ENCODE peak calls at places on chromosomes 12 and 14, in four cellular contexts. X, Q, J and Y are unnamed samples.

GRCh38 chr14:97878727-97879126 is 1081.5 kb downstream of the VRK1 start:
- DNase-seq in X (no peak), Q (no peak), J (no peak), Y (no peak)

GRCh38 chr14:65132855-65133254 is 30.5 kb upstream of the MAX start:
- DNase-seq in X (peak), Q (no peak), J (no peak), Y (no peak)

GRCh38 chr12:15770581-15770980 is 18.6 kb downstream of the EPS8 start:
- DNase-seq in X (no peak), Q (no peak), J (no peak), Y (no peak)

GRCh38 chr14:48125654-48126053 is 450.2 kb upstream of the MDGA2 start:
- DNase-seq in X (no peak), Q (no peak), J (no peak), Y (no peak)

GRCh38 chr12:96047621-96048211 is 12.3 kb upstream of the LTA4H start:
- DNase-seq in X (peak), Q (no peak), J (peak), Y (peak)

GRCh38 chr12:67456281-67456918 is 187.2 kb downstream of the CAND1 start:
- DNase-seq in X (no peak), Q (no peak), J (no peak), Y (peak)

GRCh38 chr14:64706552-64707193 is 2.4 kb downstream of the PLEKHG3 start:
- DNase-seq in X (peak), Q (no peak), J (peak), Y (no peak)

GRCh38 chr12:46577063-46577776 is 204.6 kb upstream of the SLC38A2 start:
- DNase-seq in X (peak), Q (no peak), J (peak), Y (no peak)

GRCh38 chr12:85725991-85726390 is 110.2 kb downstream of the RASSF9 start:
- DNase-seq in X (no peak), Q (no peak), J (peak), Y (no peak)

GRCh38 chr12:113887906-113888305 is 78.2 kb downstream of the RBM19 start:
- DNase-seq in X (peak), Q (no peak), J (no peak), Y (no peak)

GRCh38 chr12:1598757-1599156 is 4.4 kb upstream of the FBXL14 start:
- DNase-seq in X (no peak), Q (no peak), J (no peak), Y (no peak)

GRCh38 chr14:99525699-99526080 is 44.5 kb downstream of the CCNK start:
- DNase-seq in X (no peak), Q (no peak), J (no peak), Y (no peak)

GRCh38 chr14:99523661-99524050 is 42.4 kb downstream of the CCNK start:
- DNase-seq in X (no peak), Q (no peak), J (no peak), Y (no peak)

GRCh38 chr14:99522934-99523660 is 41.9 kb downstream of the CCNK start:
- DNase-seq in X (no peak), Q (no peak), J (no peak), Y (peak)

GRCh38 chr14:99524091-99524661 is 43.0 kb downstream of the CCNK start:
- DNase-seq in X (no peak), Q (no peak), J (no peak), Y (no peak)

GRCh38 chr14:99524804-99525698 is 43.8 kb downstream of the CCNK start:
- DNase-seq in X (no peak), Q (peak), J (peak), Y (peak)
- TF ChIP-seq MAZ in X (no peak), Q (no peak), J (no peak), Y (no peak)

GRCh38 chr14:95184413-95184790 is 27.1 kb upstream of the DICER1 start:
- DNase-seq in X (no peak), Q (no peak), J (no peak), Y (no peak)
- TF ChIP-seq MAZ in X (no peak), Q (no peak), J (no peak), Y (no peak)

DNA sequence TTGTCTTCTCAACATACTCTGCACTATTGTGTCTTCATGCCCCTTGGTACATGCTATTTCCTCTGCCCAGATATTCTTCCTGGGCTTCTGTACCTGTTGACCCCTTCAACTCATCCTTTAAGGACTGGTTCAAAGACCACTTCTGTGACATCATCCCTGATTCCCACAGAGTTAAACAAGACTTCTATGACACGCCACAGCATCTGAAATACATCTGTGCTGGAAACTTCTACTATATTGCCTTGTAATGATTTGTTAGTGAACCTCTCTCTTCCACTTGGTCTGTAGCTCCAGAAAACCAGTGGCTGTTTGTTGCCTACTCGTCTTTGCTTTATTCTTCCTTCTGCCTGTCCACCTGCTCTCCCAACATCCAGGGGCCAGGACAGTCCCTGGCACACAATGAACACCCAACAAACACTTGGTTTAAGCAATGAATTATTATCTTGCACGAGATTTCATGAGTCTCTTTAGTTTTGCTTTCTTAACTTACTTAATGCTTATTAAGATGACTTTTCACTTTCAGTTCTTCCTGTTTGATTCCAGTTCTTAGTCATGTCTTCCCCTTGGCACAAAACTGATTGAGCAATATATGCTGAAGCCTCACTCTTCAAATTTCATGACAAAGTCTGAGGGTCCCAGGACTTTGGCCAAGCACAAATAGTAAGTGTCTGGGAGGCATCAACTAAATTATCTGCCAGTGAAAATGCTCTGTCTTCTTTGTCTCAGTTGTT is 485.9 kb downstream of the APAF1 start:
- DNase-seq in X (no peak), Q (no peak), J (no peak), Y (no peak)
- TF ChIP-seq MAZ in X (no peak), Q (no peak), J (no peak), Y (no peak)

DNA sequence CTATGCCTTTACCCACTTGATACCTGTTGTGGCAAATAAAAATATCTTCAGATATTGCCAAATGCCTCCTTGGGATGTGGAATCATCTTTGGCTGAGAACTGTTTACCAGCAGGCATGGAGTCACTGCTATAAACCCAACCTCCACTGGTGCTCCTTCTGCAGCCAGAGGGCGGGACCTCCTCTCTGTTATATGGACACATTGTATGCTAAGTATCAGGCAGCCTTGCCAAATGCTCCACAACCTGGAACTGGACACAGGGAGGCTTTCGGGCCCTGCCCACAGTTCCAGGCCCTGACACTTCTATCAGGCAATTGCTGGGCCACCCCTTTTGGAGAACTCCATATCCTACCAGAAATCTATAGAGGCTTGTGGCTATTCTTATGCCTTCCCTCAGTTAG is 201.0 kb downstream of the TMX1 start:
- DNase-seq in X (no peak), Q (no peak), J (peak), Y (no peak)
- TF ChIP-seq MAZ in X (no peak), Q (no peak), J (no peak), Y (no peak)

DNA sequence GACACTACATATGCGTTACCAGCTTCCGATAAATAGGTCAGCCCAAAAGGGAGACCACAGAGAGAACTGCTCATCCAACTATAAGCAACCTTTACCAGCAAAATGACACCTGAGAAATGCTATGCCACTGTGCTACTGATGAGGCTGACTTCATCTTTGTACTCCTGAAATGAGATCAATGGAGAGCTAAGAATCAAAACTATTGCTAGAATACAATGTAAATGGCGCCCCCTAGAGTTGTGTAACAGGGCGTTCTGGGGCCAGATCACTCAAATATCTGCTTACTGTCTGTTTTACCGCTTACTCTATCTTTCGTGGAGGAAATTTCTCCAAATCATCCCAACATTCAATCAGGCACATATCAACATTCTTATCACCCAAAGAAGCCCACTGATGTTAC is 4.6 kb downstream of the ZNF384 start:
- DNase-seq in X (peak), Q (peak), J (peak), Y (peak)
- TF ChIP-seq MAZ in X (no peak), Q (no peak), J (no peak), Y (no peak)

DNA sequence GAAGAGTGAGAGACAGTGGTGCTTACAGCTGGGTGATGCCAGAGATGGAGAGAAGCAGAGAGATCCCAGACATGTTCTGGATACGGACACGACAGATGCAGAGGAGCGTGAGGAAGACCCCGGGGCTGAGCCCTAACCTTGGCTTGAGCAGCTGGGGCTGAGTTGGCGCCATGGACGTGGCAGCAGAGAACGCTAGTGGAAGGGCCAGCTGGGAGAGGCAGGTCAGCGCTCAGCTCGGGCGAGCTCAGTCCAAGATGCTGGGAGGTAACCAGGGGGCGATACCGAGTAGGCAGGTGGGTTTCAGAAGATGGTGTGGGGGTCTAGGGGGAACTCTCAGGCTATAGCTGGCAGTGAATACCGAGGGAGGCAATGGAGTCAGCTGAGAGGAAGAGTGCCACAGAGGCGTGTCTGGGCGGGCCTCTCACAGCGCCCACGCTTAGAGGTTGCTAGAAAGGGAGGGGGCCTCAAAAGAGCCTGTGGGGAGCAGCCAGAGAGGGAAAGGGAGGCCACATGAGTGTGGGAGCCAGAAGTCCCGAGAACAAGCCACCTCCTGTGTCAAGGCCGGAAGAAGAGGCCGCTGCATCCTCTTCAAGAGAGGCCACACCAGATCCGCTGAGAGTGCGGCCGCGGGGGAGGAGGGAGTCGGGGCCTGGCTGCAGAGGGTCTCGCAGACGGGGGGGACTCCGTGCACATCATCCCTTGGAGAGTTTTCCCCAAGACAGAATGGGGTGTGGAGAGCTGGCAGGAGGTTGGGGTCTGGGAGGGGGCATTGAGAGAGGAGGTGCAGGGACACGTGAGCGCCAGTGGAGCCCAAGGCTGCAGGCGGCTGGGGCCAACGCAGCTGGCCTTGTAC is 57.0 kb upstream of the DIO3 start:
- DNase-seq in X (no peak), Q (no peak), J (no peak), Y (no peak)
- TF ChIP-seq MAZ in X (no peak), Q (no peak), J (no peak), Y (no peak)